ENCODE peak calls at places on chromosomes 3 and 15, in four cellular contexts. S is stimulated activated naive CD8-positive, alpha-beta T cell treated with anti-CD3 and anti-CD28 coated beads, Interleukin-15, Interleukin-2, amounts not matched to agents 100 U/mL and 50 U/mL, for 24 hours; Y is sciatic nerve; U is CD8-positive, alpha-beta T cell. E is an unnamed sample.

GRCh38 chr15:77507151-77507847 is 86.6 kb downstream of the HMG20A start:
- DNase-seq in S (no peak), Y (peak; percentile 81), U (no peak), E (no peak)

GRCh38 chr3:114178770-114179368 is at the start of gene DRD3:
- DNase-seq in S (peak; percentile 31), Y (no peak), U (no peak), E (no peak)

GRCh38 chr3:107644631-107645030 is 121.9 kb downstream of the BBX start:
- DNase-seq in S (no peak), Y (no peak), U (no peak), E (no peak)

GRCh38 chr15:70783610-70784021 is 20.3 kb upstream of the UACA start:
- DNase-seq in S (no peak), Y (no peak), U (no peak), E (no peak)

GRCh38 chr3:136831461-136831860 is 12.5 kb downstream of the SLC35G2 start:
- DNase-seq in S (no peak), Y (no peak), U (no peak), E (no peak)

GRCh38 chr3:45064512-45065372 is 38.6 kb downstream of the CLEC3B start:
- DNase-seq in S (peak; percentile 67), Y (no peak), U (no peak), E (no peak)

GRCh38 chr15:55742927-55743614 is at the start of gene PRTG:
- DNase-seq in S (peak; percentile 8), Y (peak; percentile 82), U (no peak), E (no peak)

GRCh38 chr3:184320099-184320445 is 5.7 kb downstream of the EIF4G1 start:
- DNase-seq in S (peak; percentile 62), Y (peak; percentile 98), U (no peak), E (no peak)

GRCh38 chr3:86438544-86438943 is 552.4 kb downstream of the VGLL3 start:
- DNase-seq in S (no peak), Y (no peak), U (no peak), E (no peak)

GRCh38 chr3:152737021-152737908 is 97.7 kb upstream of the P2RY1 start:
- DNase-seq in S (peak; percentile 4), Y (no peak), U (no peak), E (peak; percentile 75)

GRCh38 chr3:28317438-28318022 is 31.0 kb upstream of the ZCWPW2 start:
- DNase-seq in S (peak; percentile 15), Y (no peak), U (peak; percentile 9), E (no peak)

GRCh38 chr15:30901889-30902288 is 1.8 kb upstream of the FAN1 start:
- DNase-seq in S (no peak), Y (no peak), U (no peak), E (no peak)

GRCh38 chr3:61414456-61414855 is 146.9 kb upstream of the PTPRG start:
- DNase-seq in S (no peak), Y (no peak), U (no peak), E (no peak)

GRCh38 chr3:157786216-157786615 is 283.0 kb upstream of the VEPH1 start:
- DNase-seq in S (no peak), Y (no peak), U (no peak), E (no peak)

GRCh38 chr3:138468886-138469285 is 34.5 kb downstream of the ESYT3 start:
- DNase-seq in S (no peak), Y (no peak), U (no peak), E (no peak)

GRCh38 chr3:9901967-9902366 is 681 bp upstream of the IL17RE start:
- DNase-seq in S (peak; percentile 50), Y (no peak), U (no peak), E (no peak)

GRCh38 chr3:51396401-51396800 is 5.3 kb downstream of the RBM15B start:
- DNase-seq in S (no peak), Y (no peak), U (no peak), E (no peak)

GRCh38 chr3:27090265-27091041 is 278.7 kb downstream of the NEK10 start:
- DNase-seq in S (no peak), Y (no peak), U (no peak), E (no peak)

GRCh38 chr15:66598095-66598815 is 32.5 kb upstream of the LCTL start:
- DNase-seq in S (no peak), Y (no peak), U (no peak), E (no peak)

GRCh38 chr15:48946088-48946839 is 17.5 kb downstream of the SHC4 start:
- DNase-seq in S (no peak), Y (no peak), U (no peak), E (no peak)

E was measured in NK-92 treated with Interleukin-12 subunit alpha and Interleukin-12 subunit beta, amount 100 ng/mL, for 24 hours.